ENCODE peak calls at places on chromosomes 3 and 15, in eight cellular contexts. C is uterus, U is esophagus squamous epithelium, E is spleen, Y is colonic mucosa, Q is AG04450, S is lower lobe of right lung, L is adrenal gland. J is an unnamed sample. For H3K27me3, the result is how much of the 10 kb centered on the place peaks cover.

GRCh38 chr3:159139326-159139725 is 337.5 kb downstream of the MFSD1 start:
- DNase-seq in E (no peak), C (no peak), Y (no peak), S (no peak), Q (no peak), L (no peak), U (no peak), J (no peak)

GRCh38 chr3:163562625-163563024 is 1515.7 kb downstream of the SI start:
- DNase-seq in U (no peak), Y (no peak), S (no peak), C (no peak), Q (no peak), L (no peak), E (no peak), J (no peak)

GRCh38 chr3:25784971-25785370 is 1.7 kb upstream of the NGLY1 start:
- DNase-seq in Q (no peak), U (no peak), E (no peak), L (no peak), Y (no peak), S (no peak), C (no peak), J (no peak)

GRCh38 chr15:91942676-91943417 is 89.3 kb downstream of the SLCO3A1 start:
- DNase-seq in C (peak), U (peak), L (peak), S (peak), E (no peak), Y (peak), Q (peak), J (peak)

GRCh38 chr15:52362497-52362896 is 66.9 kb upstream of the MYO5C start:
- DNase-seq in L (no peak), E (no peak), S (no peak), C (no peak), Q (no peak), Y (no peak), U (no peak), J (peak)

GRCh38 chr3:36932979-36933378 is 11.9 kb downstream of the TRANK1 start:
- DNase-seq in Y (no peak), L (no peak), U (no peak), C (no peak), Q (no peak), E (no peak), S (no peak), J (peak)

GRCh38 chr15:80533934-80534333 is 129.8 kb downstream of the ARNT2 start:
- DNase-seq in C (no peak), Y (no peak), L (no peak), E (no peak), U (no peak), Q (no peak), S (no peak), J (no peak)

GRCh38 chr3:149215474-149215873 is 6.2 kb downstream of the CP start:
- DNase-seq in L (no peak), U (no peak), S (no peak), Y (no peak), E (no peak), C (no peak), Q (no peak), J (no peak)

GRCh38 chr3:4983739-4984510 is 4.7 kb downstream of the BHLHE40 start:
- DNase-seq in S (no peak), Y (peak), E (peak), Q (peak), U (peak), L (peak), C (peak), J (peak)

GRCh38 chr15:48500595-48500994 is 144.9 kb downstream of the FBN1 start:
- DNase-seq in Y (no peak), E (no peak), L (no peak), Q (no peak), S (no peak), U (no peak), C (no peak), J (no peak)

GRCh38 chr3:71341721-71342120 is 241.8 kb downstream of the FOXP1 start:
- DNase-seq in S (no peak), L (no peak), Q (peak), U (no peak), Y (no peak), E (no peak), C (no peak), J (peak)

GRCh38 chr3:120559228-120560061 is 36.7 kb upstream of the NDUFB4 start:
- DNase-seq in L (peak), Y (no peak), Q (peak), S (peak), E (peak), U (no peak), C (peak), J (peak)

GRCh38 chr15:72358532-72359180 is 17.2 kb downstream of the HEXA start:
- DNase-seq in S (peak), Q (peak), C (peak), Y (peak), L (peak), E (peak), U (peak), J (peak)

GRCh38 chr3:123935830-123936229 is 25.2 kb downstream of the CCDC14 start:
- DNase-seq in Q (no peak), S (no peak), U (no peak), Y (no peak), E (no peak), L (no peak), C (no peak), J (no peak)

GRCh38 chr15:95995375-95996168 is 334.9 kb upstream of the NR2F2 start:
- DNase-seq in U (no peak), L (no peak), C (no peak), Y (no peak), E (no peak), S (no peak), Q (no peak), J (no peak)

GRCh38 chr3:108118038-108118727 is 27.4 kb upstream of the CD47 start:
- DNase-seq in Q (no peak), S (no peak), Y (no peak), E (no peak), C (no peak), U (no peak), L (no peak), J (no peak)

GRCh38 chr3:117645561-117646242 is 936.1 kb downstream of the TUSC7 start:
- DNase-seq in U (no peak), S (no peak), Q (no peak), L (no peak), E (no peak), C (no peak), Y (no peak), J (no peak)

GRCh38 chr3:156664285-156665178 is 9.9 kb upstream of the TIPARP start:
- DNase-seq in C (no peak), S (no peak), Q (no peak), E (no peak), Y (no peak), L (no peak), U (no peak), J (no peak)

GRCh38 chr3:61442696-61443095 is 118.7 kb upstream of the PTPRG start:
- DNase-seq in E (no peak), Y (no peak), C (no peak), U (no peak), Q (no peak), L (no peak), S (no peak), J (peak)

GRCh38 chr3:184680411-184680990 is 31.4 kb downstream of the MAGEF1 start:
- DNase-seq in C (no peak), E (no peak), L (no peak), Q (no peak), Y (no peak), U (no peak), S (no peak), J (no peak)

GRCh38 chr3:146750196-146750595 is 145.1 kb upstream of the PLSCR5 start:
- DNase-seq in U (no peak), L (no peak), Y (no peak), S (no peak), E (no peak), C (no peak), Q (no peak), J (no peak)

GRCh38 chr3:48058089-48058488 is 41.9 kb upstream of the MAP4 start:
- DNase-seq in S (no peak), Y (no peak), U (no peak), C (no peak), E (no peak), Q (no peak), L (no peak), J (no peak)

GRCh38 chr3:32238816-32239637 is 547 bp downstream of the CMTM8 start:
- DNase-seq in Y (peak), L (peak), Q (no peak), C (no peak), U (no peak), S (peak), E (peak), J (no peak)

GRCh38 chr3:171099911-171100310 is 73.4 kb upstream of the SLC2A2 start:
- DNase-seq in Y (no peak), S (no peak), C (no peak), L (no peak), U (no peak), Q (no peak), E (no peak), J (no peak)

GRCh38 chr3:178930116-178930515 is 141.5 kb downstream of the ZMAT3 start:
- DNase-seq in C (no peak), U (no peak), Q (no peak), S (no peak), E (no peak), Y (no peak), L (no peak), J (no peak)

DNA sequence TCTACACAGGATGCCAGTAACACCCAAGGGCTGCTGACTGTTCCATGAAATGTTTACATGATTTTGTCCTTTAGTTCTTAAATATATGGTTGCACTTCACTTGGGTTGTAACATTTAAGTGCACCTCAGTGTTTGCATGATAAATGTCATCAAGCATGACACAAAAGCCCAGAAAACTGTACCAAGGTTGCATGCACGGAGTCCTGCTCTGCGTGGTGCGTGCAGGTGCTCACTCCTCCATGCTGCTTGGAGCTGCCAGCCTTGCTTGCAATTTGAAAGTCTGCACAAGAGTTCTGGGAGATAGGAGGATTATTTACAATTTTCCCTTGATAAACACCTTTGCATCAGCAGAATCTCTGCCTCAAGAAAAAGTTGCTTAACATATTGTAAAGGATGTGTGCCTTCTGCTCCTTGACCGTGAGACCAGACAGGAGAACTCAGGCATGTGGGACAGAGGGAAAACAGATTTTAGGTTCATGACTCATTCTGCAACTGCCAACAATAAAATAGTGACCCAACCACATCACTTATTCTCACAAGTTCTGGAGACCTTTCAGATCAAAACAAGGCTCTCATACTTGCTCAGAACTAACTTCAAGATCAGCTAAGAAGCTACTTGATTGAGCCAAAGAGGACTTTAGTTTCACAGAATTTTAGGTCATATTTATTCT is 128.3 kb upstream of the ZBED2 start:
- DNase-seq in C (no peak), S (no peak), Q (peak), U (no peak), L (no peak), E (no peak), Y (no peak), J (peak)
- H3K27ac ChIP-seq in C (peak), S (no peak), Q (no peak), U (peak), L (no peak), E (no peak), Y (no peak), J (peak)

DNA sequence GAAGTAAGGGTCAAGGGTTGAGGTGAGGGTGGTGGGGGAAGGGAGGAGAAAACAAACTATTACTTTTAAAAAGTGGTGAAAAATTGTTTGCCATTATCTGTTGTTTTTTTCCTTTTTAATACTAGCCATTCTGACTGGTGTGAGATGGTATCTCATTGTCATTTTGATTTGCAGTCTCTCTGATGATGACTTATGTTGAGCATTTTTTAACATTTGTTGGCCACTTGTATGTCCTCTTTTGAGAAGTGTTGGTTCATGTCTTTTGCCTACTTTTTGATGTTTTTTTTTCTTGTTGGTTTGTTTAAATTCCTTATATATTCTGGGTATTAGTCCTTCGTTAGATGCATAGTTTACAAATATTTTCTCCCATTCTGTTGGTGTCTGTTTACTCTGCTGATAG is 185.9 kb upstream of the ANKRD28 start:
- DNase-seq in L (no peak), Q (no peak), E (no peak), S (no peak), U (no peak), C (no peak), Y (no peak), J (no peak)
- H3K4me3 ChIP-seq in L (no peak), Q (no peak), E (no peak), S (no peak), U (no peak), C (no peak), Y (no peak), J (no peak)

GRCh38 chr3:128436214-128436613 is 30.5 kb downstream of the DNAJB8 start:
- DNase-seq in C (no peak), Q (no peak), L (no peak), U (no peak), E (no peak), Y (no peak), S (no peak), J (no peak)
- H3K27me3 ChIP-seq in C (under half), Q (half or more), L (under half), U (under half), E (under half), Y (under half), S (under half), J (half or more)

GRCh38 chr15:84831028-84831427 is 13.9 kb downstream of the ALPK3 start:
- DNase-seq in S (no peak), Q (no peak), L (no peak), E (no peak), C (no peak), Y (no peak), U (no peak), J (no peak)

GRCh38 chr15:84829428-84829827 is 12.3 kb downstream of the ALPK3 start:
- DNase-seq in Y (no peak), E (no peak), S (no peak), C (no peak), Q (no peak), U (no peak), L (no peak), J (no peak)

GRCh38 chr15:84826369-84826823 is 9.2 kb downstream of the ALPK3 start:
- DNase-seq in C (no peak), L (no peak), S (no peak), U (no peak), E (no peak), Q (no peak), Y (peak), J (no peak)

GRCh38 chr15:84827246-84827645 is 10.1 kb downstream of the ALPK3 start:
- DNase-seq in Y (no peak), L (no peak), U (no peak), S (no peak), Q (no peak), E (no peak), C (no peak), J (no peak)

DNA sequence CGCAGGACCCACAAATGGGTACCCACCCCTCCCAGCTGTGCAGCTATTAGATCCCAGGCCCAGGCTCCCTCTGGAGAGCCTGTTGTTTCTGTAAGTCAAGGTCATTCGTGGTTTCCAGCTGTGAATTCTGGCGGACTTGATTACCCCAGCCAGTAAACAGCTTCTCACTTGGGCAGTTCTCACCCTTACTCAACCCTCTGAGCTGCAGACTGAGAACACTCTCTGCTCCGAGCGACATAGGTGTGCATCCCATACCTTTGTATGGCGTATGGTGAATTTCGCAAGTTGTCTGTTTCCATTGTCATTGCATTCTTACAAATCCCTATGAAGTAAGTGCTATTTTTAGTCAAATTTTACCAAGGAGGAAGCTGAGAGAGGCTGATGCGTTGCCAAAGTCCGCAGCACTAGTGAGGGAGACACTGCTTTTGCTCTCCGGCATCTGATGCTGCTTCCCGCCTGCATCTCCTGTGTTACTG is 11.3 kb downstream of the ALPK3 start:
- DNase-seq in Y (no peak), L (no peak), E (no peak), C (peak), S (peak), Q (no peak), U (no peak), J (no peak)
- H3K27ac ChIP-seq in Y (no peak), L (peak), E (no peak), C (peak), S (no peak), Q (no peak), U (peak), J (no peak)

GRCh38 chr15:41561104-41561776 is 2.2 kb downstream of the TYRO3 start:
- DNase-seq in C (peak), Q (no peak), L (no peak), E (peak), U (no peak), Y (no peak), S (no peak), J (no peak)

GRCh38 chr15:41558400-41559238 is at the start of gene TYRO3:
- DNase-seq in L (peak), Q (no peak), C (peak), S (peak), U (no peak), E (peak), Y (peak), J (peak)

GRCh38 chr15:41559489-41560177 is 621 bp downstream of the TYRO3 start:
- DNase-seq in Y (peak), L (peak), Q (no peak), C (peak), U (no peak), E (peak), S (no peak), J (no peak)

GRCh38 chr15:41557673-41558399 is 1.2 kb upstream of the TYRO3 start:
- DNase-seq in L (peak), Q (peak), Y (peak), S (peak), E (peak), U (no peak), C (peak), J (peak)

GRCh38 chr15:41559239-41559488 is 152 bp downstream of the TYRO3 start:
- DNase-seq in U (no peak), E (no peak), S (no peak), C (no peak), Q (no peak), L (no peak), Y (no peak), J (no peak)
- H3K4me3 ChIP-seq in U (peak), E (peak), S (peak), C (peak), Q (peak), L (peak), Y (peak), J (peak)

GRCh38 chr15:32029862-32030781 is at the start of gene CHRNA7:
- DNase-seq in C (no peak), E (peak), L (peak), U (no peak), Q (no peak), S (peak), Y (peak), J (peak)
- H3K27me3 ChIP-seq in C (under half), E (under half), L (under half), U (under half), Q (under half), S (under half), Y (under half), J (under half)

GRCh38 chr15:57598346-57598745 is 6.6 kb downstream of the MYZAP start:
- DNase-seq in U (no peak), Y (no peak), S (no peak), C (no peak), Q (no peak), E (no peak), L (no peak), J (no peak)
- H3K27ac ChIP-seq in U (peak), Y (no peak), S (peak), C (peak), Q (no peak), E (no peak), L (peak), J (no peak)

DNA sequence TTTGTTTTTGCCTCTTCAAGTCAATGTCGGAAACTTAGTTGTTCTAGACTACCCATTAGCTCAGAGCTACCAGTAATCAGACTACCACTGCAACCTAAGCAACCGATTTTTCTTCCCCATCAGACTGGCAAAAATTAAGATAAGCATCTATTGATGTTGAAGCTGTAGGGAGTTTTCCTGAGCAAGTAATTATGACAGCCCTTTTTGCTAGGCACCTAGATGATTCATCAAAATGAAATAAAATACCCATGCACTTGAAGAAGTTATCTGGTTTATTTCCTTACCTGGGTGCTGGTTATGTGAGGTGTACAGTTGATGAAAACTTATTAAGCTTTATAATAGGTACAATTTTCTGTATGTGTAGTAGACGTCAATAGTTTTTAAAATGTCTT is 554 bp upstream of the COMMD4 start:
- DNase-seq in S (no peak), C (no peak), Y (no peak), E (no peak), Q (no peak), L (no peak), U (no peak), J (no peak)
- H3K4me3 ChIP-seq in S (peak), C (peak), Y (peak), E (peak), Q (peak), L (no peak), U (peak), J (peak)

J was measured in brain microvascular endothelial cell.